ENCODE peak calls at places on chromosomes 3 and 15, in six cellular contexts. One of them, this sample, is unnamed.
A peak's percentile ranks its signal among the peaks of the same experiment; 100 is the strongest.

GRCh38 chr3:114418724-114419543 is 125.1 kb downstream of the TIGIT start:
- DNase-seq in CD4-positive, CD25-positive, alpha-beta regulatory T cell: peak; percentile 78
- DNase-seq in stomach: no peak
- DNase-seq in astrocyte: peak; percentile 74
- DNase-seq in GM23338: peak; percentile 82
- DNase-seq in hepatocyte: peak; percentile 73
- DNase-seq in this sample: no peak

GRCh38 chr15:27725733-27726132 is 373.4 kb downstream of the OCA2 start:
- DNase-seq in GM23338: no peak
- DNase-seq in hepatocyte: no peak
- DNase-seq in stomach: no peak
- DNase-seq in astrocyte: no peak
- DNase-seq in CD4-positive, CD25-positive, alpha-beta regulatory T cell: no peak
- DNase-seq in this sample: no peak

GRCh38 chr15:52360229-52361203 is 64.9 kb upstream of the MYO5C start:
- DNase-seq in hepatocyte: no peak
- DNase-seq in CD4-positive, CD25-positive, alpha-beta regulatory T cell: no peak
- DNase-seq in astrocyte: no peak
- DNase-seq in GM23338: no peak
- DNase-seq in stomach: no peak
- DNase-seq in this sample: no peak

GRCh38 chr15:50452927-50453326 is 28.7 kb downstream of the USP8 start:
- DNase-seq in hepatocyte: no peak
- DNase-seq in GM23338: no peak
- DNase-seq in stomach: no peak
- DNase-seq in CD4-positive, CD25-positive, alpha-beta regulatory T cell: no peak
- DNase-seq in astrocyte: no peak
- DNase-seq in this sample: no peak

GRCh38 chr3:47016934-47017435 is 37.5 kb downstream of the NBEAL2 start:
- DNase-seq in GM23338: no peak
- DNase-seq in astrocyte: peak; percentile 88
- DNase-seq in hepatocyte: no peak
- DNase-seq in CD4-positive, CD25-positive, alpha-beta regulatory T cell: peak; percentile 81
- DNase-seq in stomach: no peak
- DNase-seq in this sample: no peak

GRCh38 chr15:90037510-90037860 is 36.4 kb downstream of the ZNF710 start:
- DNase-seq in stomach: no peak
- DNase-seq in CD4-positive, CD25-positive, alpha-beta regulatory T cell: no peak
- DNase-seq in astrocyte: peak; percentile 58
- DNase-seq in hepatocyte: no peak
- DNase-seq in GM23338: no peak
- DNase-seq in this sample: no peak

GRCh38 chr15:65839354-65839901 is 29.9 kb upstream of the RAB11A start:
- DNase-seq in GM23338: no peak
- DNase-seq in CD4-positive, CD25-positive, alpha-beta regulatory T cell: no peak
- DNase-seq in stomach: no peak
- DNase-seq in astrocyte: no peak
- DNase-seq in hepatocyte: no peak
- DNase-seq in this sample: no peak

GRCh38 chr15:78536134-78536533 is 4.1 kb upstream of the PSMA4 start:
- DNase-seq in hepatocyte: no peak
- DNase-seq in GM23338: no peak
- DNase-seq in astrocyte: peak; percentile 16
- DNase-seq in CD4-positive, CD25-positive, alpha-beta regulatory T cell: no peak
- DNase-seq in stomach: no peak
- DNase-seq in this sample: no peak

GRCh38 chr3:31041161-31041978 is 146.9 kb upstream of the GADL1 start:
- DNase-seq in CD4-positive, CD25-positive, alpha-beta regulatory T cell: no peak
- DNase-seq in astrocyte: peak; percentile 96
- DNase-seq in GM23338: peak; percentile 76
- DNase-seq in hepatocyte: peak; percentile 78
- DNase-seq in stomach: no peak
- DNase-seq in this sample: no peak

GRCh38 chr3:143450656-143451055 is 331.1 kb downstream of the CHST2 start:
- DNase-seq in hepatocyte: no peak
- DNase-seq in CD4-positive, CD25-positive, alpha-beta regulatory T cell: no peak
- DNase-seq in stomach: no peak
- DNase-seq in astrocyte: no peak
- DNase-seq in GM23338: no peak
- DNase-seq in this sample: no peak

GRCh38 chr3:71047616-71048531 is 535.7 kb downstream of the FOXP1 start:
- DNase-seq in hepatocyte: no peak
- DNase-seq in CD4-positive, CD25-positive, alpha-beta regulatory T cell: no peak
- DNase-seq in stomach: no peak
- DNase-seq in astrocyte: no peak
- DNase-seq in GM23338: no peak
- DNase-seq in this sample: no peak

GRCh38 chr15:67820992-67821783 is 4.1 kb upstream of the SKOR1 start:
- DNase-seq in hepatocyte: peak; percentile 85
- DNase-seq in GM23338: peak; percentile 79
- DNase-seq in stomach: peak; percentile 47
- DNase-seq in CD4-positive, CD25-positive, alpha-beta regulatory T cell: no peak
- DNase-seq in astrocyte: peak; percentile 31
- DNase-seq in this sample: no peak

GRCh38 chr3:185930393-185931107 is 7.3 kb downstream of the TRA2B start:
- DNase-seq in hepatocyte: no peak
- DNase-seq in astrocyte: peak; percentile 40
- DNase-seq in stomach: no peak
- DNase-seq in CD4-positive, CD25-positive, alpha-beta regulatory T cell: no peak
- DNase-seq in GM23338: no peak
- DNase-seq in this sample: no peak

GRCh38 chr15:67762610-67763368 is 62.5 kb upstream of the SKOR1 start:
- DNase-seq in hepatocyte: no peak
- DNase-seq in astrocyte: no peak
- DNase-seq in GM23338: no peak
- DNase-seq in CD4-positive, CD25-positive, alpha-beta regulatory T cell: peak; percentile 55
- DNase-seq in stomach: no peak
- DNase-seq in this sample: no peak

GRCh38 chr15:59437777-59438574 is at the start of gene FAM81A:
- DNase-seq in CD4-positive, CD25-positive, alpha-beta regulatory T cell: peak; percentile 56
- DNase-seq in astrocyte: peak; percentile 58
- DNase-seq in stomach: peak; percentile 78
- DNase-seq in hepatocyte: peak; percentile 78
- DNase-seq in GM23338: peak; percentile 82
- DNase-seq in this sample: peak; percentile 91

GRCh38 chr15:60124460-60125070 is 120.5 kb downstream of the FOXB1 start:
- DNase-seq in GM23338: no peak
- DNase-seq in astrocyte: no peak
- DNase-seq in hepatocyte: no peak
- DNase-seq in CD4-positive, CD25-positive, alpha-beta regulatory T cell: peak; percentile 35
- DNase-seq in stomach: no peak
- DNase-seq in this sample: no peak

DNA sequence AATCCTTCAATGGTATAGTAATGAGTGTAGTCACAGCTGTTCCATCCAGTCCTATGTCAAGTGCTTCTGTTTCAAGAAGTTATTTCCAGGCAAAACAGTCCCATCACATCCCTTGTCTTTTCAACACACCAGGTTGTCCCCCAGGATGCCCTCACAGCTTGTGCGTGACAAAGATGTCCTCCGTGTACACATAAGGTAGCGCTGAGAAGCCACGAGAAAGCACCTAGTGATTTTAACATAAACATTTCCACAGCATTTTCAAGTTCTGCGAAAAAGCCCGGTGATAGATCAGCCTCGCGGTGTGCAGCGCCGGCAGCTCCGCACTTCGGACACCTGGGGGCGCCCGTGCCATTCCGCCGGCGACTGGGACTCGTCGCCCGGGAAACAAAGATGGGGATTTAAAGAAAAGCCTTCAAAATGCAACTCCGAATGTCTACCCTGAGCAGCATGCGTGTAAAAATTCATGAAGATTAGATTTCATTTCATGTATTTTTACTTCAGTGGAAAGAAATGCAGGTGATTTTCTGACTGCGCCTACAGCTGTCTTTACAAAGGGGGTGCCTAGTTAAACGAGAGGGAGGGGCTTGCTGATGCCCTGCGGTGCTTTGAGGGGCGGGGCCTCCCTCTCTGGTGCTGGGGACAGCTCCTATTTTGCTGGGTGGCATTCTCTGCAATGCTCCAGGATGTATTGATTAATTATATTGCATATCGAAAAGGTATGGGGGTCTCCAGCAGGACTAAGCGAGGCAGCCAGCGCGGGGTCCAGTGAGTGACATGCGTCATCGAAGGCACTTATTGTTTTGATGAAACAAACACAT is 49.9 kb downstream of the KY start:
- DNase-seq in hepatocyte: peak; percentile 84
- DNase-seq in GM23338: peak; percentile 84
- DNase-seq in CD4-positive, CD25-positive, alpha-beta regulatory T cell: peak; percentile 59
- DNase-seq in astrocyte: peak; percentile 24
- DNase-seq in stomach: peak; percentile 67
- DNase-seq in this sample: no peak
- H3K4me3 ChIP-seq in hepatocyte: no peak overlapping the region
- H3K4me3 ChIP-seq in GM23338: peak overlapping the region; percentile 45
- H3K4me3 ChIP-seq in CD4-positive, CD25-positive, alpha-beta regulatory T cell: no peak overlapping the region
- H3K4me3 ChIP-seq in astrocyte: peak overlapping the region; percentile 31
- H3K4me3 ChIP-seq in stomach: peak overlapping the region; percentile 19
- H3K4me3 ChIP-seq in this sample: peak overlapping the region; percentile 48

GRCh38 chr3:195892105-195892354 is 16.3 kb downstream of the TNK2 start:
- DNase-seq in GM23338: no peak
- DNase-seq in stomach: no peak
- DNase-seq in astrocyte: no peak
- DNase-seq in hepatocyte: no peak
- DNase-seq in CD4-positive, CD25-positive, alpha-beta regulatory T cell: no peak
- DNase-seq in this sample: no peak
- H3K4me3 ChIP-seq in GM23338: no peak overlapping the region
- H3K4me3 ChIP-seq in stomach: peak overlapping the region; percentile 32
- H3K4me3 ChIP-seq in astrocyte: peak overlapping the region; percentile 59
- H3K4me3 ChIP-seq in hepatocyte: no peak overlapping the region
- H3K4me3 ChIP-seq in CD4-positive, CD25-positive, alpha-beta regulatory T cell: no peak overlapping the region
- H3K4me3 ChIP-seq in this sample: peak overlapping the region; percentile 68

GRCh38 chr3:49804141-49805041 is 1.3 kb downstream of the INKA1 start:
- DNase-seq in GM23338: no peak
- DNase-seq in hepatocyte: no peak
- DNase-seq in stomach: no peak
- DNase-seq in CD4-positive, CD25-positive, alpha-beta regulatory T cell: no peak
- DNase-seq in astrocyte: no peak
- DNase-seq in this sample: no peak
- H3K4me3 ChIP-seq in GM23338: peak overlapping the region; percentile 93
- H3K4me3 ChIP-seq in hepatocyte: peak overlapping the region; percentile 83
- H3K4me3 ChIP-seq in stomach: peak overlapping the region; percentile 84
- H3K4me3 ChIP-seq in CD4-positive, CD25-positive, alpha-beta regulatory T cell: no peak overlapping the region
- H3K4me3 ChIP-seq in astrocyte: no peak overlapping the region
- H3K4me3 ChIP-seq in this sample: peak overlapping the region; percentile 93

DNA sequence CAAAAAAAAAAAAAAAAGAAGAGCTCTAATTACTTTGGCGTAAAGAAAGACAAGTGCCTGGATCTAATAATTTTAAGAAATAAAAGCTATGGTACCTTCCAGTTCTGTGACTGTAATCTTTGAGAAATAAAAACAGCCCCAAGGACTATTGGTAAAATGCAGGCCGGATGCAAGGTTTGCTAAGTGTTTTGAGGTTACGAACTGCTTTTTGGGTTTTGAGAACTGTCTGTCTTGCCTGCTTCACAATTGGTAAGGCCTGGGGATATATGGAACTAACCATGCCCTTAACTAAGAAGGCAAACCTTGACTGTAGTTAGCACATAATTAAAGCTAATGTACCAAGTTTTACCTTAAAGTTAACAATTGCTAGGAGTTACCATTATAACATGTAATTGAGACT is 388.4 kb upstream of the CBLB start:
- DNase-seq in stomach: no peak
- DNase-seq in GM23338: no peak
- DNase-seq in astrocyte: no peak
- DNase-seq in hepatocyte: no peak
- DNase-seq in CD4-positive, CD25-positive, alpha-beta regulatory T cell: no peak
- DNase-seq in this sample: no peak
- H3K4me3 ChIP-seq in stomach: no peak overlapping the region
- H3K4me3 ChIP-seq in GM23338: no peak overlapping the region
- H3K4me3 ChIP-seq in astrocyte: no peak overlapping the region
- H3K4me3 ChIP-seq in hepatocyte: no peak overlapping the region
- H3K4me3 ChIP-seq in CD4-positive, CD25-positive, alpha-beta regulatory T cell: no peak overlapping the region
- H3K4me3 ChIP-seq in this sample: no peak overlapping the region

GRCh38 chr3:32401141-32401540 is 9.5 kb downstream of the CMTM7 start:
- DNase-seq in stomach: no peak
- DNase-seq in CD4-positive, CD25-positive, alpha-beta regulatory T cell: no peak
- DNase-seq in astrocyte: no peak
- DNase-seq in GM23338: peak; percentile 75
- DNase-seq in hepatocyte: no peak
- DNase-seq in this sample: no peak

GRCh38 chr3:32401541-32402052 is 9.9 kb downstream of the CMTM7 start:
- DNase-seq in GM23338: peak; percentile 88
- DNase-seq in hepatocyte: peak; percentile 69
- DNase-seq in astrocyte: peak; percentile 71
- DNase-seq in stomach: peak; percentile 74
- DNase-seq in CD4-positive, CD25-positive, alpha-beta regulatory T cell: peak; percentile 88
- DNase-seq in this sample: peak; percentile 85

GRCh38 chr3:32395451-32395970 is 3.9 kb downstream of the CMTM7 start:
- DNase-seq in stomach: no peak
- DNase-seq in astrocyte: no peak
- DNase-seq in CD4-positive, CD25-positive, alpha-beta regulatory T cell: no peak
- DNase-seq in GM23338: no peak
- DNase-seq in hepatocyte: no peak
- DNase-seq in this sample: peak; percentile 2

GRCh38 chr3:32398531-32398930 is 6.9 kb downstream of the CMTM7 start:
- DNase-seq in hepatocyte: no peak
- DNase-seq in stomach: peak; percentile 38
- DNase-seq in astrocyte: no peak
- DNase-seq in GM23338: no peak
- DNase-seq in CD4-positive, CD25-positive, alpha-beta regulatory T cell: no peak
- DNase-seq in this sample: peak; percentile 63

GRCh38 chr3:32399030-32399620 is 7.5 kb downstream of the CMTM7 start:
- DNase-seq in GM23338: peak; percentile 85
- DNase-seq in CD4-positive, CD25-positive, alpha-beta regulatory T cell: peak; percentile 81
- DNase-seq in hepatocyte: peak; percentile 67
- DNase-seq in stomach: no peak
- DNase-seq in astrocyte: no peak
- DNase-seq in this sample: no peak
- H3K4me3 ChIP-seq in GM23338: no peak overlapping the region
- H3K4me3 ChIP-seq in CD4-positive, CD25-positive, alpha-beta regulatory T cell: peak overlapping the region; percentile 7
- H3K4me3 ChIP-seq in hepatocyte: no peak overlapping the region
- H3K4me3 ChIP-seq in stomach: no peak overlapping the region
- H3K4me3 ChIP-seq in astrocyte: no peak overlapping the region
- H3K4me3 ChIP-seq in this sample: no peak overlapping the region

DNA sequence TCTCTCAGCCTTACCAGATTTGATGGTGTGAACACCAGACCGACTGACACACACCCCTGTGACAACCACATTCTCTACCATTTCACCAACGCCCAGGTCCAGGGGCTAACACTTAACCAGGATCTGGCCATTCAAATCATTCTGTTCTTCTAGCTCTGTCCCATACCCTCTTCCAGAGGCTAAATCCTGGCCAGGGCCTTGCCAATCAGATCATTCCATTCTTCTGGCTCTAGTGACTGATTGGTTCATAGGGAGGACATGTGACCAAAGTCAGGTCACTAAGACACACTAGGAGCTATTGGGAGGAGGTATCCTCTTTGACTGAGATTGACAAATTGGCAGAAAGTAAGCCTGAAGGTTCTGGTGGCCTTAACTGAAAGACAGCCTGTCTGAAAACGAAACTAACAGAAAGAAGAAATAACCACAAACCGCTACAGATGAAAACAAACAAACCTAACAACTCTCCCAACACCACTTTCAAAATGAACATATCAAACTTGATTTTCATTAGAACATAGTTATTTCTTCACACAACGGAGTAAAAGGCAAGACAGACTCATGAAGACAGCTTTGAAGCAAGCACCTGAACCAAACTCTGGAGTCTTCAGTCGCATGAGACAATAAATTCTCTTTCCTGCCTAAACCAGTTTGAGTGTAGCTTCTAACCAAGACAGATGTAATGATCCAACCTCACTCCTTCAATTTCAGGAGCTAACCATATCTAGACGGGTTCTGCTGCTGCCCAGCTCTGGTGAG is 68.5 kb downstream of the TRANK1 start:
- DNase-seq in GM23338: no peak
- DNase-seq in hepatocyte: no peak
- DNase-seq in CD4-positive, CD25-positive, alpha-beta regulatory T cell: peak; percentile 89
- DNase-seq in stomach: no peak
- DNase-seq in astrocyte: no peak
- DNase-seq in this sample: no peak
- H3K4me3 ChIP-seq in GM23338: no peak overlapping the region
- H3K4me3 ChIP-seq in hepatocyte: no peak overlapping the region
- H3K4me3 ChIP-seq in CD4-positive, CD25-positive, alpha-beta regulatory T cell: peak overlapping the region; percentile 85
- H3K4me3 ChIP-seq in stomach: no peak overlapping the region
- H3K4me3 ChIP-seq in astrocyte: no peak overlapping the region
- H3K4me3 ChIP-seq in this sample: no peak overlapping the region